ENCODE peak calls at places on chromosomes 1 and 21, in six cellular contexts. U is left lung, C is suprapubic skin, L is HFFc6, R is Calu3, O is fibroblast of lung. P is an unnamed sample.

GRCh38 chr1:171743014-171743870 is 1.4 kb upstream of the VAMP4 start:
- DNase-seq in O (peak; percentile 87), U (no peak), R (no peak), C (no peak), L (peak; percentile 90), P (no peak)

GRCh38 chr1:101483982-101484381 is 247.2 kb downstream of the S1PR1 start:
- DNase-seq in L (no peak), R (no peak), C (no peak), U (no peak), O (no peak), P (no peak)

GRCh38 chr1:29631836-29632420 is 395.6 kb downstream of the PTPRU start:
- DNase-seq in U (no peak), C (peak; percentile 60), O (no peak), R (no peak), L (no peak), P (no peak)

GRCh38 chr1:30782361-30783243 is 25.0 kb upstream of the LAPTM5 start:
- DNase-seq in C (no peak), L (peak; percentile 43), U (peak; percentile 92), O (peak; percentile 58), R (peak; percentile 89), P (peak; percentile 75)

GRCh38 chr1:221268295-221268694 is 389.1 kb downstream of the HLX start:
- DNase-seq in C (no peak), U (no peak), L (peak; percentile 76), O (peak; percentile 92), R (no peak), P (no peak)

GRCh38 chr1:238675241-238675640 is 711.1 kb upstream of the CHRM3 start:
- DNase-seq in L (no peak), O (no peak), C (no peak), R (no peak), U (no peak), P (no peak)

GRCh38 chr1:56029329-56030003 is 549.9 kb downstream of the PLPP3 start:
- DNase-seq in L (no peak), U (no peak), O (no peak), C (no peak), R (no peak), P (peak; percentile 25)

GRCh38 chr1:15191785-15192184 is 38.2 kb downstream of the TMEM51 start:
- DNase-seq in R (no peak), O (no peak), L (no peak), U (no peak), C (no peak), P (no peak)

GRCh38 chr1:219296916-219297315 is 123.2 kb downstream of the LYPLAL1 start:
- DNase-seq in C (no peak), O (peak; percentile 17), R (no peak), U (no peak), L (no peak), P (no peak)

GRCh38 chr1:165161130-165161529 is 195.4 kb downstream of the LMX1A start:
- DNase-seq in R (peak; percentile 30), C (no peak), O (no peak), L (no peak), U (no peak), P (peak; percentile 34)

GRCh38 chr1:15196069-15196468 is 42.5 kb downstream of the TMEM51 start:
- DNase-seq in L (no peak), U (no peak), C (no peak), O (no peak), R (no peak), P (no peak)

GRCh38 chr1:186636786-186637185 is 43.4 kb downstream of the PTGS2 start:
- DNase-seq in U (no peak), O (no peak), C (no peak), R (no peak), L (no peak), P (no peak)

GRCh38 chr1:46527474-46528296 is 23.8 kb downstream of the KNCN start:
- DNase-seq in C (peak; percentile 90), U (peak; percentile 91), L (peak; percentile 60), O (peak; percentile 71), R (peak; percentile 90), P (peak; percentile 90)

GRCh38 chr21:20443558-20444155 is 554.6 kb upstream of the NCAM2 start:
- DNase-seq in O (no peak), L (no peak), U (no peak), R (no peak), C (no peak), P (no peak)

GRCh38 chr1:159889821-159890252 is 10.1 kb downstream of the CFAP45 start:
- DNase-seq in O (peak; percentile 92), L (peak; percentile 91), U (no peak), R (peak; percentile 30), C (no peak), P (no peak)

GRCh38 chr1:159896086-159896930 is 3.7 kb downstream of the CFAP45 start:
- DNase-seq in L (no peak), O (peak; percentile 49), R (no peak), U (no peak), C (no peak), P (peak; percentile 36)

GRCh38 chr1:159889202-159889601 is 10.8 kb downstream of the CFAP45 start:
- DNase-seq in O (no peak), U (no peak), R (no peak), C (no peak), L (no peak), P (no peak)

GRCh38 chr1:159891275-159892157 is 8.4 kb downstream of the CFAP45 start:
- DNase-seq in L (peak; percentile 87), O (peak; percentile 91), U (peak; percentile 93), C (no peak), R (peak; percentile 91), P (peak; percentile 89)

DNA sequence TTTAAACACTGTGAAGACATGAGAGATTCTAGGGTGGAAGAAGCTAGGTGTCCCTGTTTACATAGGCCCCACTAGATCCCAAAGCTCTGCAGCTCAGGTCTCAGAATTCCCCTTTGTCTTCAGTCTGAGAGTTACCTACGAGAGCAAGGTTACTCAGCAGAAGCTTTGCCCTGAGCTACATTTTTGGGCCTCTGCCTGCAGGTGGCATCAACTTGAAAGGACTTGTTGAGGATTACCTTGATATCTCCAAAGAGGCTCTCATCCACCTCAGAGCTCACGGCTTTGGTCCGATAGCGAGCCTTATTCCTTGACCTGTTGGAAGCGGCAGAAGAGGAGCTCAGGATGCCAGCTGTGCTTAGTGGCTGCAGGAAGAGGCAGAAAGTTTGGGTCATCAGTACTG is 7.0 kb downstream of the CFAP45 start:
- DNase-seq in L (no peak), C (no peak), U (no peak), R (peak; percentile 40), O (no peak), P (no peak)
- TF ChIP-seq CTCF in L (peak; percentile 25), C (no peak), U (no peak), R (no peak), O (no peak), P (no peak)

GRCh38 chr1:248618878-248619277 is 16.0 kb downstream of the OR2T11 start:
- DNase-seq in C (no peak), U (no peak), O (peak; percentile 0), R (peak; percentile 42), L (peak; percentile 25), P (peak; percentile 64)
- TF ChIP-seq CTCF in C (peak; percentile 21), U (peak; percentile 77), O (peak; percentile 61), R (no peak), L (peak; percentile 71), P (peak; percentile 46)

DNA sequence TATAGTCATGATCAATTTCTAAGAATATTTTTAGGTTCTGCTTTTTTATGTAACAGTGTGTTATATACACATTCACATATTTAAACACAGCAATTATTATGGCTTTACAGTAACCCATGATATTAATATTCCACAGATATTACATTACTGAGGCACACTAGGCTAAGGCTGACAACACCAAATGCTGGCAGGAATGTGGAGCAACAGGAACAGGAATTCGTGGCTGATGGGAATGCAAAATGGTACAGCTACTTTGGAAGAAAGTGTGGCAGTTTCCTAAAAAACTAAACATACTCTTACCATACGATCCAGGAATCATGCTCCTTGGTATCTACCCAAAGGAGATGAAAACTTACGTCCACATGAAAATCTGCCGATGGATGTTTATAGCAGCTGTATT is 1.9 kb upstream of the KCNJ9 start:
- DNase-seq in L (no peak), C (no peak), R (no peak), O (no peak), U (no peak), P (no peak)
- TF ChIP-seq CTCF in L (no peak), C (no peak), R (no peak), O (no peak), U (no peak), P (no peak)

GRCh38 chr1:193069748-193070394 is 10.5 kb downstream of the RO60 start:
- DNase-seq in U (no peak), L (peak; percentile 8), C (no peak), R (no peak), O (peak; percentile 26), P (no peak)
- TF ChIP-seq CTCF in U (no peak), L (peak; percentile 67), C (no peak), R (peak; percentile 44), O (no peak), P (no peak)

GRCh38 chr21:39022901-39023693 is 160.2 kb downstream of the PSMG1 start:
- DNase-seq in U (peak; percentile 88), R (no peak), C (no peak), O (peak; percentile 49), L (no peak), P (peak; percentile 67)
- TF ChIP-seq CTCF in U (no peak), R (no peak), C (no peak), O (peak; percentile 23), L (peak; percentile 14), P (peak; percentile 38)

GRCh38 chr1:228088586-228089498 is 6.3 kb downstream of the ARF1 start:
- DNase-seq in U (no peak), R (no peak), O (peak; percentile 52), L (no peak), C (no peak), P (no peak)

GRCh38 chr1:228089520-228090380 is 7.2 kb downstream of the ARF1 start:
- DNase-seq in O (no peak), L (no peak), U (no peak), C (no peak), R (no peak), P (no peak)

GRCh38 chr1:228091084-228091483 is 8.6 kb downstream of the ARF1 start:
- DNase-seq in C (no peak), R (no peak), U (no peak), O (no peak), L (no peak), P (no peak)

GRCh38 chr1:228092342-228093049 is 10.0 kb downstream of the ARF1 start:
- DNase-seq in L (no peak), R (no peak), C (no peak), U (no peak), O (no peak), P (no peak)

GRCh38 chr1:228090613-228091081 is 8.1 kb downstream of the ARF1 start:
- DNase-seq in O (peak; percentile 30), L (no peak), U (no peak), C (no peak), R (no peak), P (no peak)
- TF ChIP-seq CTCF in O (no peak), L (no peak), U (no peak), C (no peak), R (no peak), P (no peak)

GRCh38 chr1:223712184-223712855 is at the start of gene CAPN2:
- DNase-seq in C (peak; percentile 87), L (peak; percentile 77), U (peak; percentile 97), O (peak; percentile 89), R (peak; percentile 96), P (peak; percentile 86)
- TF ChIP-seq CTCF in C (peak; percentile 78), L (peak; percentile 77), U (peak; percentile 71), O (peak; percentile 43), R (peak; percentile 48), P (peak; percentile 65)

DNA sequence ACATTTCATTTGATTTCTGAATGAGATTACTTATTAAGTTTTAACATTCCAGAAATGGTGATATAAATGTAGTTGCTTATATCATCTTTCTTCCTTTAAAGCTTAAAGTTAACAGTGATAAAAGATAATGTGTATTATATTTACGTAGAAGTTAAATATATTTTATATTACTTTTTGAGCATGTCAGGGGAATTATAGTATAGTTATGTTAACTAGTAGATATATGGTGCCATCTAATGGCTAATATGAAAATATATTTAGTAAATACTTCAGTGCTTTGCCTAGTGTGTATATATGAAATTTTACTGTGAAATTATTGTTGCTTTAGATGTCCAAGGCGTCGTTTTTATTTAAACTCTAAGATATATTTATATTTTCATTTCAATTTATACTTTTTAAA is 51.5 kb downstream of the SYT14 start:
- DNase-seq in L (peak; percentile 5), R (no peak), U (no peak), O (peak; percentile 58), C (no peak), P (no peak)
- TF ChIP-seq CTCF in L (peak; percentile 77), R (peak; percentile 46), U (peak; percentile 28), O (no peak), C (no peak), P (no peak)

P was measured in body of pancreas.